ENCODE peak calls at places on chromosomes 1 and 21, in nine cellular contexts. T is neural progenitor cell, K is hepatocyte, L is HCT116, X is GM23248, R is PC-3, P is SK-N-SH, Q is GM23338, J is MM.1S. O is an unnamed sample. For H3K36me3, the result is how much of the 10 kb centered on the place peaks cover.

GRCh38 chr1:1000357-1001056 is 610 bp upstream of the HES4 start:
- DNase-seq in T (peak), K (peak), L (peak), X (peak), R (peak), P (peak), Q (peak), J (no peak), O (no peak)

GRCh38 chr1:89670168-89670567 is 37.2 kb downstream of the LRRC8C start:
- DNase-seq in T (no peak), K (no peak), L (no peak), X (peak), R (no peak), P (no peak), Q (no peak), J (peak), O (peak)

GRCh38 chr1:115764541-115764940 is 4.0 kb downstream of the CASQ2 start:
- DNase-seq in T (peak), K (peak), L (peak), X (peak), R (peak), P (peak), Q (peak), J (no peak), O (no peak)

GRCh38 chr1:24566266-24566867 is 10.5 kb downstream of the NCMAP start:
- DNase-seq in T (no peak), K (no peak), L (no peak), X (no peak), R (peak), P (no peak), Q (no peak), J (no peak), O (no peak)

GRCh38 chr1:87683557-87683956 is 354.9 kb downstream of the LMO4 start:
- DNase-seq in T (no peak), K (no peak), L (no peak), X (no peak), R (no peak), P (no peak), Q (no peak), J (no peak), O (no peak)

GRCh38 chr1:100734716-100735115 is 15.2 kb downstream of the VCAM1 start:
- DNase-seq in T (no peak), K (no peak), L (no peak), X (peak), R (peak), P (no peak), Q (no peak), J (no peak), O (no peak)

GRCh38 chr21:44437696-44438431 is 17.4 kb upstream of the LRRC3 start:
- DNase-seq in T (no peak), K (no peak), L (no peak), X (no peak), R (no peak), P (no peak), Q (no peak), J (no peak), O (no peak)

GRCh38 chr1:15440357-15440756 is 2.1 kb downstream of the CTRC start:
- DNase-seq in T (no peak), K (no peak), L (no peak), X (no peak), R (no peak), P (peak), Q (no peak), J (no peak), O (no peak)

GRCh38 chr1:45972621-45973020 is 159.8 kb downstream of the PIK3R3 start:
- DNase-seq in T (no peak), K (no peak), L (no peak), X (no peak), R (no peak), P (no peak), Q (no peak), J (no peak), O (no peak)

GRCh38 chr1:182301026-182301436 is 90.6 kb downstream of the GLUL start:
- DNase-seq in T (no peak), K (no peak), L (no peak), X (no peak), R (no peak), P (no peak), Q (no peak), J (no peak), O (no peak)

GRCh38 chr1:224183591-224184312 is 712 bp downstream of the DEGS1 start:
- DNase-seq in T (peak), K (peak), L (no peak), X (peak), R (peak), P (peak), Q (peak), J (peak), O (peak)

DNA sequence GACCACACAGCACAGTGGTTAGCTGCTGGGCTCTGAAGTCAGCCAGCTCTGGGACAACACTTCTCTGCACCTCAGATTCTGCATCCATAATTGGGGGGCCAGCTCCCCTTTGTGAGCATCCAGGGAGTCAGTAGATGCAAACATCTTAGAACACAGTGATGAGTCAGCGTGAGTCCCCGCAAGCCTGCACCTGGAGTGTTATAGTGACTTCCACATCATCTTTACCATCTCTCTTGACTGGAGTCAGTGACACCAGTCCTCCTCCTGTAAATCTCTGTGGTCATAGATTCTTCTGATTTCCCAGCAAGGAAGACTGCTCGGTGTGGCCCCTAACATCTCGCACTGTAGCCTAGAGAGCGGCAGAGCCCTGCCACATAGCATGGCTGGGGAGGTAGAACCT is 13.9 kb upstream of the EDN2 start:
- DNase-seq in T (no peak), K (no peak), L (no peak), X (peak), R (peak), P (no peak), Q (no peak), J (no peak), O (no peak)
- H3K36me3 ChIP-seq in T (under half), K (under half), L (under half), X (under half), R (under half), P (under half), Q (under half), J (under half), O (under half)

GRCh38 chr1:92240034-92240433 is 22.3 kb downstream of the C1orf146 start:
- DNase-seq in T (no peak), K (no peak), L (no peak), X (no peak), R (no peak), P (no peak), Q (no peak), J (no peak), O (no peak)
- TF ChIP-seq EZH2phosphoT487 in T (no peak), K (no peak), L (no peak), X (no peak), R (no peak), P (no peak), Q (no peak), J (no peak), O (no peak)

GRCh38 chr21:46570631-46571030 is 34.3 kb downstream of the S100B start:
- DNase-seq in T (no peak), K (no peak), L (no peak), X (no peak), R (no peak), P (no peak), Q (no peak), J (no peak), O (no peak)
- H3K36me3 ChIP-seq in T (under half), K (under half), L (under half), X (under half), R (half or more), P (half or more), Q (under half), J (under half), O (half or more)

GRCh38 chr1:230222678-230223077 is 155.6 kb downstream of the GALNT2 start:
- DNase-seq in T (no peak), K (no peak), L (no peak), X (peak), R (peak), P (no peak), Q (no peak), J (no peak), O (no peak)
- TF ChIP-seq EZH2phosphoT487 in T (no peak), K (no peak), L (no peak), X (no peak), R (no peak), P (no peak), Q (no peak), J (no peak), O (no peak)

GRCh38 chr1:166840309-166841302 is 1.3 kb downstream of the POGK start:
- DNase-seq in T (no peak), K (peak), L (no peak), X (peak), R (peak), P (peak), Q (no peak), J (no peak), O (peak)

GRCh38 chr1:166843769-166844596 is 4.7 kb downstream of the POGK start:
- DNase-seq in T (no peak), K (peak), L (no peak), X (peak), R (no peak), P (no peak), Q (no peak), J (no peak), O (no peak)

GRCh38 chr1:166843322-166843721 is 4.0 kb downstream of the POGK start:
- DNase-seq in T (no peak), K (no peak), L (no peak), X (no peak), R (no peak), P (no peak), Q (no peak), J (no peak), O (no peak)

GRCh38 chr1:166848193-166848592 is 8.9 kb downstream of the POGK start:
- DNase-seq in T (no peak), K (no peak), L (no peak), X (peak), R (no peak), P (no peak), Q (no peak), J (no peak), O (no peak)

DNA sequence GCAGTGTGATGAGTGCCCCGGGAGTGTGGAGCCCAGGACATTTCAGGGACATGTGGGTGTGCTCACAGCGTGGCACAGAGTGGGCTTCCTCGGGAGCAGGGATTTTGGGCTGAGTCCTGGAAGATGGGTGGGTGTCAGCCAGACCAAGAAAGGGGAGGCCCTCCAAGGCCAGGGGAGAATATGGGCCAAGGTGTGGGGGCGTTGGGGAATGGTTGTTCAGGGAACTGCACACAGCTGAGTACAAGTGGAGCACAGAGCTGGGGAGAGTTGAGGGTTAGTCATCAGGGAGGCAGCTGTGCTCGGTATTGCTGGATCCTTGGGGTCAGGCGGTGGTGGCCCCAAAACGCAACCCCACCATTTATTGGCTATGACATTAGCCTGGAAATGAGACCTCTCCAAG is 5.5 kb downstream of the POGK start:
- DNase-seq in T (no peak), K (no peak), L (no peak), X (peak), R (no peak), P (no peak), Q (no peak), J (no peak), O (no peak)
- H3K36me3 ChIP-seq in T (under half), K (under half), L (half or more), X (half or more), R (half or more), P (half or more), Q (half or more), J (under half), O (half or more)

GRCh38 chr1:245622332-245623014 is 467.7 kb downstream of the KIF26B start:
- DNase-seq in T (no peak), K (no peak), L (no peak), X (no peak), R (no peak), P (no peak), Q (peak), J (no peak), O (no peak)

DNA sequence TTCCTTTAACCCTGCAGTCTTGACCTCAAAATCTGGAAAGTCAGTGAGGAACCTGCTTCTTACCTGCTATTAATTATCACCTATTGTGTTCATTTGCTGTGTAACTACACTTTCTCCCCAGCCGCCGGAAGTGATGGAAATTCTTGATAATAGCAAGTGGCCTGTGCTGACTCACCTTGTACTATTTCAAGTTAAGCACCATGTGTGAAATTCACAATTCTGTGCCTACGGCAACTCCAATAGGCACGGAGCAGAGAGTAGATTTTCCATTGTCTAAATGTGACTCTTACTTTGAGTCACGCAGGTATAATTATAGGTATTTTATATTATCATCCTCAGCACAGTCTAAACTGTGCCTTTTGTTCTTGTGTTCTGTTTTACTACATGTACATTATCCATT is 466.8 kb downstream of the KIF26B start:
- DNase-seq in T (no peak), K (no peak), L (no peak), X (peak), R (peak), P (no peak), Q (no peak), J (no peak), O (no peak)
- TF ChIP-seq EZH2phosphoT487 in T (no peak), K (no peak), L (no peak), X (no peak), R (no peak), P (no peak), Q (no peak), J (no peak), O (no peak)

GRCh38 chr21:46568562-46568961 is 36.3 kb downstream of the S100B start:
- DNase-seq in T (no peak), K (no peak), L (no peak), X (no peak), R (no peak), P (no peak), Q (no peak), J (no peak), O (no peak)
- H3K36me3 ChIP-seq in T (under half), K (under half), L (under half), X (under half), R (half or more), P (half or more), Q (under half), J (under half), O (half or more)

GRCh38 chr1:7209340-7209739 is 424.1 kb downstream of the CAMTA1 start:
- DNase-seq in T (no peak), K (no peak), L (no peak), X (no peak), R (no peak), P (peak), Q (no peak), J (no peak), O (no peak)

GRCh38 chr1:7208647-7209180 is 423.5 kb downstream of the CAMTA1 start:
- DNase-seq in T (no peak), K (no peak), L (no peak), X (no peak), R (no peak), P (no peak), Q (no peak), J (no peak), O (no peak)

GRCh38 chr1:7207875-7208646 is 422.8 kb downstream of the CAMTA1 start:
- DNase-seq in T (peak), K (peak), L (peak), X (peak), R (peak), P (peak), Q (peak), J (peak), O (peak)
- TF ChIP-seq EZH2phosphoT487 in T (no peak), K (no peak), L (no peak), X (no peak), R (no peak), P (no peak), Q (no peak), J (no peak), O (no peak)

O was measured in OCI-LY7.